ENCODE peak calls at places on chromosomes 7 and 10, in ten cellular contexts. C is activated CD8-positive, alpha-beta memory T cell treated with anti-CD3 and anti-CD28 coated beads for 48 hours; A is HTR-8/SVneo; Q is hypothalamus; L is KG1; D is stimulated activated naive B cell treated with anti-CD40 and anti-IgM and Interleukin-4, amounts not matched to agents 10 μg/mL and 1 μg/mL and 100 μg/mL, for 72 hours; X is MCF 10A; S is DMS153; R is stimulated activated CD4-positive, alpha-beta T cell treated with anti-CD3 and anti-CD28 coated beads, TNF-alpha, amount 100 ng/mL, for 4 hours; F is ELF-1. U is an unnamed sample.

GRCh38 chr7:111803015-111803758 is 240.9 kb upstream of the IMMP2L start:
- DNase-seq in C (no peak), F (no peak), R (no peak), X (no peak), L (no peak), Q (no peak), D (no peak), S (no peak), A (no peak), U (peak)

GRCh38 chr7:129227646-129228578 is 3.1 kb downstream of the AHCYL2 start:
- DNase-seq in R (no peak), S (no peak), X (no peak), C (no peak), Q (no peak), A (no peak), L (no peak), D (no peak), F (no peak), U (no peak)

GRCh38 chr10:102322914-102323313 is 72.6 kb upstream of the NFKB2 start:
- DNase-seq in C (no peak), R (no peak), L (peak), X (no peak), Q (no peak), F (no peak), D (no peak), A (no peak), S (no peak), U (no peak)

GRCh38 chr7:81604808-81605174 is 165.1 kb downstream of the HGF start:
- DNase-seq in F (no peak), C (no peak), S (no peak), D (no peak), A (no peak), X (no peak), R (no peak), L (no peak), Q (no peak), U (no peak)

GRCh38 chr10:71582019-71582418 is 137.6 kb downstream of the C10orf105 start:
- DNase-seq in A (peak), F (peak), Q (peak), R (no peak), D (no peak), S (no peak), X (peak), C (no peak), L (no peak), U (peak)

GRCh38 chr7:1244701-1245526 is 12.2 kb downstream of the UNCX start:
- DNase-seq in D (no peak), F (no peak), L (no peak), S (no peak), C (no peak), X (no peak), A (no peak), R (no peak), Q (no peak), U (no peak)

GRCh38 chr10:6055929-6056328 is 6.2 kb downstream of the IL2RA start:
- DNase-seq in A (no peak), Q (no peak), S (no peak), D (no peak), L (no peak), F (no peak), X (no peak), R (no peak), C (no peak), U (no peak)

GRCh38 chr10:72291019-72291532 is 17.4 kb downstream of the DDIT4 start:
- DNase-seq in L (no peak), F (no peak), S (no peak), D (no peak), R (no peak), X (no peak), A (no peak), Q (no peak), C (no peak), U (no peak)

GRCh38 chr10:65670087-65670486 is 1255.7 kb upstream of the LRRTM3 start:
- DNase-seq in Q (no peak), R (no peak), S (no peak), L (no peak), F (no peak), X (no peak), D (no peak), A (peak), C (no peak), U (no peak)

GRCh38 chr7:105084581-105084980 is 70.6 kb downstream of the KMT2E start:
- DNase-seq in R (no peak), F (no peak), D (no peak), A (no peak), X (no peak), C (no peak), S (no peak), L (no peak), Q (no peak), U (no peak)

GRCh38 chr7:815284-816216 is 16.7 kb upstream of the SUN1 start:
- DNase-seq in S (peak), D (no peak), R (no peak), F (peak), Q (no peak), X (no peak), C (no peak), L (no peak), A (peak), U (no peak)

GRCh38 chr10:17056781-17057191 is 72.8 kb downstream of the CUBN start:
- DNase-seq in A (no peak), S (no peak), X (peak), D (no peak), R (no peak), Q (no peak), L (no peak), C (no peak), F (no peak), U (no peak)

U was measured in LNCaP clone FGC.